ENCODE peak calls at places on chromosome 19, in seven cellular contexts. U is AG04450, Y is epithelial cell of esophagus, O is psoas muscle, I is ovary, V is HCT116, Z is neural progenitor cell. C is an unnamed sample.

GRCh38 chr19:16457195-16457953 is 14.4 kb downstream of the EPS15L1 start:
- DNase-seq in Z (peak; percentile 23), Y (peak; percentile 35), O (peak; percentile 49), U (no peak), I (peak; percentile 84), V (no peak), C (no peak)

GRCh38 chr19:1324792-1325567 is 39.3 kb downstream of the EFNA2 start:
- DNase-seq in O (peak; percentile 65), V (peak; percentile 19), Z (no peak), Y (peak; percentile 81), U (peak; percentile 21), I (peak; percentile 90), C (peak; percentile 65)

GRCh38 chr19:10173527-10173926 is 21.2 kb downstream of the DNMT1 start:
- DNase-seq in V (no peak), Y (peak; percentile 29), Z (no peak), O (no peak), I (no peak), U (no peak), C (peak; percentile 75)

GRCh38 chr19:39296906-39297305 is 699 bp downstream of the IFNL1 start:
- DNase-seq in O (no peak), I (no peak), Z (no peak), U (no peak), V (no peak), Y (no peak), C (no peak)

GRCh38 chr19:55275851-55276719 is 3.8 kb downstream of the HSPBP1 start:
- DNase-seq in Z (no peak), I (no peak), V (no peak), U (no peak), O (no peak), Y (no peak), C (no peak)

GRCh38 chr19:18109731-18110671 is 12.4 kb downstream of the MAST3 start:
- DNase-seq in I (peak; percentile 66), Z (peak; percentile 76), Y (peak; percentile 33), V (no peak), O (peak; percentile 62), U (no peak), C (peak; percentile 62)

GRCh38 chr19:33408116-33408515 is 34.6 kb downstream of the CEBPG start:
- DNase-seq in I (no peak), Y (no peak), U (no peak), V (no peak), Z (no peak), O (no peak), C (no peak)

GRCh38 chr19:51480590-51480989 is 2.3 kb downstream of the CEACAM18 start:
- DNase-seq in V (no peak), Z (peak; percentile 46), I (no peak), Y (no peak), U (no peak), O (no peak), C (no peak)

GRCh38 chr19:40600086-40600917 is 867 bp upstream of the LTBP4 start:
- DNase-seq in O (peak; percentile 46), I (peak; percentile 69), U (no peak), Y (no peak), V (no peak), Z (peak; percentile 23), C (no peak)

GRCh38 chr19:29515706-29516357 is 10.0 kb upstream of the VSTM2B start:
- DNase-seq in Z (no peak), O (no peak), I (no peak), U (no peak), Y (no peak), V (no peak), C (no peak)

GRCh38 chr19:35793381-35794165 is 18.2 kb downstream of the ARHGAP33 start:
- DNase-seq in U (no peak), I (no peak), Y (peak; percentile 24), V (no peak), O (no peak), Z (no peak), C (no peak)

GRCh38 chr19:6471076-6471475 is 7.0 kb downstream of the CRB3 start:
- DNase-seq in I (no peak), Z (peak; percentile 23), Y (no peak), O (no peak), U (no peak), V (no peak), C (no peak)

GRCh38 chr19:35841961-35842595 is 10.2 kb downstream of the NPHS1 start:
- DNase-seq in O (no peak), V (no peak), I (no peak), Z (no peak), Y (no peak), U (no peak), C (no peak)

GRCh38 chr19:17296278-17296677 is 6.9 kb downstream of the ABHD8 start:
- DNase-seq in I (no peak), O (no peak), Z (no peak), V (no peak), Y (peak; percentile 71), U (no peak), C (peak; percentile 33)

GRCh38 chr19:29022165-29022564 is 190.8 kb downstream of the UQCRFS1 start:
- DNase-seq in Y (no peak), I (no peak), V (no peak), U (no peak), O (no peak), Z (no peak), C (no peak)

GRCh38 chr19:53183146-53183545 is 10.0 kb downstream of the ZNF665 start:
- DNase-seq in Y (peak; percentile 11), Z (no peak), V (no peak), U (no peak), I (no peak), O (no peak), C (peak; percentile 77)

GRCh38 chr19:36771275-36772231 is 1.1 kb downstream of the ZNF850 start:
- DNase-seq in O (peak; percentile 54), V (no peak), Z (peak; percentile 71), U (peak; percentile 58), Y (peak; percentile 83), I (peak; percentile 89), C (peak; percentile 86)

GRCh38 chr19:31892060-31892459 is 453.4 kb upstream of the ZNF507 start:
- DNase-seq in Y (no peak), U (no peak), V (no peak), Z (no peak), O (no peak), I (no peak), C (no peak)

GRCh38 chr19:17676295-17676694 is 11.9 kb downstream of the UNC13A start:
- DNase-seq in V (no peak), O (no peak), Y (no peak), I (no peak), U (no peak), Z (no peak), C (no peak)

GRCh38 chr19:11338164-11338563 is 1.3 kb downstream of the RAB3D start:
- DNase-seq in U (no peak), V (no peak), Y (no peak), Z (no peak), O (no peak), I (no peak), C (no peak)

GRCh38 chr19:11339254-11340098 is at the start of gene RAB3D:
- DNase-seq in U (peak; percentile 63), I (peak; percentile 95), O (peak; percentile 90), Y (peak; percentile 91), V (peak; percentile 63), Z (peak; percentile 96), C (peak; percentile 83)

GRCh38 chr19:11335449-11336146 is 3.9 kb downstream of the RAB3D start:
- DNase-seq in I (no peak), Z (no peak), Y (no peak), V (no peak), O (no peak), U (no peak), C (no peak)

GRCh38 chr19:11338569-11339253 is 746 bp downstream of the RAB3D start:
- DNase-seq in Y (peak; percentile 79), O (no peak), I (no peak), U (no peak), V (no peak), Z (no peak), C (no peak)

GRCh38 chr19:11337080-11337479 is 2.4 kb downstream of the RAB3D start:
- DNase-seq in U (no peak), V (no peak), O (no peak), I (no peak), Z (no peak), Y (no peak), C (no peak)
- H3K4me3 ChIP-seq in U (no peak overlapping the region), V (no peak overlapping the region), O (no peak overlapping the region), I (no peak overlapping the region), Z (no peak overlapping the region), Y (no peak overlapping the region), C (no peak overlapping the region)

GRCh38 chr19:28009696-28010095 is 1203.3 kb downstream of the UQCRFS1 start:
- DNase-seq in Z (no peak), O (no peak), V (no peak), U (no peak), Y (no peak), I (no peak), C (no peak)

GRCh38 chr19:28008695-28009094 is 1204.3 kb downstream of the UQCRFS1 start:
- DNase-seq in O (no peak), V (no peak), I (no peak), Y (no peak), Z (no peak), U (no peak), C (no peak)

GRCh38 chr19:28010656-28011055 is 1202.3 kb downstream of the UQCRFS1 start:
- DNase-seq in U (no peak), I (no peak), O (no peak), Z (no peak), V (no peak), Y (no peak), C (no peak)

GRCh38 chr19:28014821-28015405 is 1198.0 kb downstream of the UQCRFS1 start:
- DNase-seq in Z (no peak), I (no peak), V (no peak), O (no peak), U (no peak), Y (no peak), C (no peak)

DNA sequence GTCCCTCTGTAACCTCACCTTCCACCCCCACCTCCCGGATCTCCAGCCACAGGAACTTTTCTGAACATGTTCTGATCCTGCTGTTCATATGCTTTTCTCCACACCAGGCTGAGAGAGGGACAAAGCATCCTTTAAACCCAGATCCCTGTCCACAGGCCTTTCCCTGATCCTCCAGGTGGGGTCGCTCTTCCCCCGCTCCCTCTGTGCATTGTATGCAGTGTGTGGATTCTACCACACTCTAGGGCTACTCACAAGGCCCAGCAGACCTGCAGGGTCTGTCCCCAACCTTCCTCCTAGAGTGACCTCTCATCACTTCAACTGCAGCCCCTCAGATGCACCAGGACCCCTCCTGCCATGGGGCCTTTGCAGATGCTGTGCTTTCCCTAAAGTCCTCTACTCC is 1200.6 kb downstream of the UQCRFS1 start:
- DNase-seq in Y (no peak), U (no peak), I (no peak), Z (peak; percentile 53), V (no peak), O (no peak), C (no peak)
- TF ChIP-seq CTCF in Y (no peak), U (no peak), I (no peak), Z (peak; percentile 65), V (no peak), O (no peak), C (no peak)

GRCh38 chr19:5020368-5020767 is 51.5 kb downstream of the KDM4B start:
- DNase-seq in Z (no peak), V (no peak), Y (no peak), U (no peak), O (no peak), I (no peak), C (no peak)
- H3K4me3 ChIP-seq in Z (no peak overlapping the region), V (no peak overlapping the region), Y (no peak overlapping the region), U (no peak overlapping the region), O (no peak overlapping the region), I (no peak overlapping the region), C (no peak overlapping the region)

DNA sequence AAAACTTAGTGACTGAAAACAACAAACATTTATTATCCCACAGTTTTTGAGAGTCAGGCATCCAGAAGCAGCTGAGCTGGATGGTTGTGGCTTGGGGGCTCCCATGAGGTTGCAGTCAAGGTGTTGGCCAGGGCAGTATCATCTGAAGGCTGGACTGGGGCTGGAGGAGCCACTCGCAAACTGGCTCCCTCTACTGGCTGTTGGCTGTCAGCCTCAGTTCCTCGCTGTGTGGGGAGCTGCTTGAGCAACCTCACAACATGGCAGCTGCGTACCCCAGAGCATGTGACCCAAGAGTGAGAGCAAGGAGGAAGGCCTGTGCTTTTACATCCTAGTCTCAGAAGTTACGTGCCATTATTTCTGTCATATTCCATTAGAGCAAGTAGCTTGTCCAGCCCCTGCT is 9.7 kb downstream of the YJU2 start:
- DNase-seq in O (no peak), Y (no peak), Z (no peak), I (no peak), U (no peak), V (no peak), C (no peak)
- TF ChIP-seq CTCF in O (no peak), Y (no peak), Z (no peak), I (no peak), U (no peak), V (peak; percentile 35), C (no peak)

C was measured in foreskin fibroblast.